ENCODE peak calls at places on chromosomes 12 and 14, in four cellular contexts. P, L, O and Z are unnamed samples.

GRCh38 chr12:47160296-47161244 is 80.8 kb upstream of the AMIGO2 start:
- DNase-seq in P (no peak), L (no peak), O (no peak), Z (no peak)

GRCh38 chr12:11929714-11930113 is 141.0 kb upstream of the BCL2L14 start:
- DNase-seq in P (no peak), L (no peak), O (no peak), Z (no peak)

GRCh38 chr12:107600596-107601144 is 84.9 kb upstream of the PWP1 start:
- DNase-seq in P (no peak), L (no peak), O (no peak), Z (no peak)

GRCh38 chr12:27330846-27331245 is 1.8 kb upstream of the BMAL2 start:
- DNase-seq in P (no peak), L (no peak), O (no peak), Z (no peak)

GRCh38 chr12:57452937-57453509 is 2.1 kb upstream of the INHBE start:
- DNase-seq in P (peak), L (no peak), O (no peak), Z (peak)

GRCh38 chr12:92141585-92142244 is 3.9 kb downstream of the BTG1 start:
- DNase-seq in P (no peak), L (no peak), O (no peak), Z (no peak)

GRCh38 chr14:20327005-20327869 is 5.8 kb downstream of the CCNB1IP1 start:
- DNase-seq in P (peak), L (peak), O (no peak), Z (peak)

GRCh38 chr14:100557658-100558057 is 29.6 kb downstream of the BEGAIN start:
- DNase-seq in P (no peak), L (no peak), O (no peak), Z (no peak)

GRCh38 chr12:111624540-111624939 is 25.4 kb upstream of the ATXN2 start:
- DNase-seq in P (no peak), L (no peak), O (peak), Z (peak)

GRCh38 chr12:3105690-3106479 is 28.7 kb downstream of the TSPAN9 start:
- DNase-seq in P (no peak), L (no peak), O (no peak), Z (no peak)

GRCh38 chr12:78725951-78726550 is 138.5 kb upstream of the SYT1 start:
- DNase-seq in P (no peak), L (no peak), O (no peak), Z (no peak)

GRCh38 chr12:25459541-25459951 is 93.5 kb downstream of the LMNTD1 start:
- DNase-seq in P (no peak), L (no peak), O (no peak), Z (no peak)

GRCh38 chr14:68549966-68550705 is 242.7 kb downstream of the ZFP36L1 start:
- DNase-seq in P (peak), L (no peak), O (no peak), Z (no peak)

GRCh38 chr12:50985322-50985721 is 33.0 kb downstream of the HIGD1C start:
- DNase-seq in P (no peak), L (no peak), O (no peak), Z (no peak)

GRCh38 chr12:90899456-90900182 is 55.4 kb downstream of the CCER1 start:
- DNase-seq in P (no peak), L (no peak), O (no peak), Z (peak)

GRCh38 chr12:48037267-48037915 is 33.1 kb upstream of the COL2A1 start:
- DNase-seq in P (no peak), L (peak), O (no peak), Z (no peak)

GRCh38 chr12:120216742-120217595 is 16.1 kb upstream of the RPLP0 start:
- DNase-seq in P (no peak), L (no peak), O (no peak), Z (no peak)

GRCh38 chr12:108868781-108869180 is 11.1 kb upstream of the DAO start:
- DNase-seq in P (no peak), L (no peak), O (no peak), Z (no peak)

GRCh38 chr14:76951149-76951548 is 77.4 kb downstream of the IRF2BPL start:
- DNase-seq in P (no peak), L (no peak), O (no peak), Z (no peak)

GRCh38 chr12:94172973-94173372 is 24.6 kb downstream of the PLXNC1 start:
- DNase-seq in P (peak), L (peak), O (peak), Z (peak)

GRCh38 chr12:52087961-52088820 is 8.7 kb downstream of the SMIM41 start:
- DNase-seq in P (no peak), L (no peak), O (no peak), Z (no peak)

GRCh38 chr14:101028971-101029667 is 125.6 kb upstream of the RTL1 start:
- DNase-seq in P (no peak), L (no peak), O (no peak), Z (no peak)

GRCh38 chr12:110844551-110845395 is 2.0 kb upstream of the CCDC63 start:
- DNase-seq in P (no peak), L (no peak), O (no peak), Z (peak)

GRCh38 chr12:92861381-92861780 is 67.7 kb downstream of the EEA1 start:
- DNase-seq in P (no peak), L (no peak), O (no peak), Z (no peak)

GRCh38 chr14:94625353-94625635 is 13.1 kb downstream of the SERPINA3 start:
- DNase-seq in P (no peak), L (no peak), O (no peak), Z (no peak)

GRCh38 chr12:87812030-87812429 is 217.2 kb downstream of the C12orf50 start:
- DNase-seq in P (peak), L (no peak), O (no peak), Z (no peak)

GRCh38 chr12:87809916-87810315 is 219.3 kb downstream of the C12orf50 start:
- DNase-seq in P (no peak), L (peak), O (no peak), Z (no peak)

GRCh38 chr12:87813476-87814234 is 215.5 kb downstream of the C12orf50 start:
- DNase-seq in P (peak), L (peak), O (peak), Z (peak)

GRCh38 chr12:87814625-87815024 is 214.6 kb downstream of the C12orf50 start:
- DNase-seq in P (peak), L (no peak), O (no peak), Z (no peak)

GRCh38 chr12:87812711-87813110 is 216.5 kb downstream of the C12orf50 start:
- DNase-seq in P (no peak), L (no peak), O (no peak), Z (no peak)
- H3K27ac ChIP-seq in P (peak), L (no peak), O (peak), Z (no peak)

GRCh38 chr14:51620036-51620435 is 31.7 kb upstream of the FRMD6 start:
- DNase-seq in P (no peak), L (no peak), O (no peak), Z (no peak)
- H3K27ac ChIP-seq in P (no peak), L (no peak), O (no peak), Z (no peak)

GRCh38 chr14:83291716-83292115 is 1758.1 kb upstream of the SEL1L start:
- DNase-seq in P (no peak), L (no peak), O (no peak), Z (no peak)

GRCh38 chr14:83289390-83289789 is 1755.7 kb upstream of the SEL1L start:
- DNase-seq in P (no peak), L (no peak), O (no peak), Z (no peak)

GRCh38 chr14:83290447-83290846 is 1756.8 kb upstream of the SEL1L start:
- DNase-seq in P (no peak), L (no peak), O (no peak), Z (no peak)

DNA sequence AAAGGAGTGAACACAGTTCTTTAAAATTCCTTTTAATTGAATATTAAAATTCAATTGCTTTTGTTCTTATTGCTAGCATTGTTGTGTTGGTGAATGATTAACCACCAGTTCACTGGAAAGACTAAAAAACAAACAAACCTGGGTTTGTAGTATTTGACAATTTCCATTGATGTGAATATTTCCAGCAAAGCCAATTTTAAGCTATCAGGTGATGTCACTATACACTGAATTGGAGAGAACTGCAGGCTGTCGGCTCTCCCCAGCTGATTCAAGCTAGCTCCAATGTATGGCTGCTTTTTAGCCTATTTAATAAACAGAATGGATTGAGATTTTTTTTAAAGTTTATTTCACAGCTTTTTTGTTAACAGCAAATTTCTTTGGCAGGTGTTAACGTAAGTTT is 1753.6 kb upstream of the SEL1L start:
- DNase-seq in P (no peak), L (no peak), O (no peak), Z (no peak)
- H3K27ac ChIP-seq in P (no peak), L (no peak), O (no peak), Z (no peak)

GRCh38 chr12:101700299-101700820 is 2.9 kb downstream of the CHPT1 start:
- DNase-seq in P (no peak), L (no peak), O (no peak), Z (no peak)
- H3K27ac ChIP-seq in P (no peak), L (no peak), O (no peak), Z (no peak)

DNA sequence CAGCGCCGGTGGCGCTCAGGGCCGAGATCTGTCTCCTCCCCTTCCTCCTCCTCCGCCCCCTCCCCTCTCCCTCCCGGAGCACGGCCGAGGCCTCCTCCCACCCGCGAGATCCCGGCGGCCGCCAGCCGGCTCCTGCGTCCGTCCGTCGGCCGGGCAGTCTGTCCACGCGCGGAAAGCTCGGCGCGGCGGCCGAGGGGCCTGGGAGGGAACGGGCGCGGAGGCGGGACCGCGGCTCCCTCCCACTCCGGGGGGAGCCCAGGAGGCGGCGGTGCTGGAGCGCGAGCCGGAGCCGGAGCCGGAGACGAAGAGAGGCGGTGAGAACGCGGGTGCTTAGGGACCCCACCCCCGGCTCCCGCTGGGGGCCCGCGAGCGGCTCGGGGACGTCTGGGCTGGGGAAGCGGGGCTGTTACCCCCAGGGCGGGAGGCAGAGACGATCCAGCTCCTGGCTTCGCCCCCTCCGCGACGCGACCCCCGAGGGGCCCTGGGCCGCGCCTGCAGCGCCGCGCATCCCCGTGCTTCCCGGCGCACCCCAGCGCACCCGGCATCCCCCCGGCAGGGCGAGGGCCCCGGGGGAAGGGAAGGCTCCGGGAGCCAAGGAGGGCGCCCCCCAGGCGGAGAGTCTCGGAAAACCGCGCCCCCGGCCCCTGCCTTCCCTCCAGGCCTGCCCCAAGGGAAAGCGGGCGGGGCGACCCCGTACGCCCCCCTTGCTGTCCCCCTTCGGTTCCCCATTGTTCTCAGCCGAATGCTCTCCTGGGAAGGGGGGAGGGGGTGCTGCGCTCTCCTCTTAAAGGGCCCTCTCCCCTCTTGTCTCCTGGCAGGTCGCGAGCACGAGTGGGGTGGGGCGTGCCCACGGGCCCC is at the start of gene DTX1:
- DNase-seq in P (no peak), L (no peak), O (no peak), Z (no peak)
- H3K27ac ChIP-seq in P (peak), L (no peak), O (no peak), Z (no peak)

GRCh38 chr12:124930576-124930975 is 16.1 kb upstream of the UBC start:
- DNase-seq in P (no peak), L (no peak), O (no peak), Z (no peak)
- H3K27ac ChIP-seq in P (peak), L (no peak), O (peak), Z (no peak)

GRCh38 chr12:1494856-1495255 is 99.5 kb downstream of the FBXL14 start:
- DNase-seq in P (no peak), L (no peak), O (no peak), Z (no peak)
- H3K27ac ChIP-seq in P (no peak), L (no peak), O (no peak), Z (no peak)

DNA sequence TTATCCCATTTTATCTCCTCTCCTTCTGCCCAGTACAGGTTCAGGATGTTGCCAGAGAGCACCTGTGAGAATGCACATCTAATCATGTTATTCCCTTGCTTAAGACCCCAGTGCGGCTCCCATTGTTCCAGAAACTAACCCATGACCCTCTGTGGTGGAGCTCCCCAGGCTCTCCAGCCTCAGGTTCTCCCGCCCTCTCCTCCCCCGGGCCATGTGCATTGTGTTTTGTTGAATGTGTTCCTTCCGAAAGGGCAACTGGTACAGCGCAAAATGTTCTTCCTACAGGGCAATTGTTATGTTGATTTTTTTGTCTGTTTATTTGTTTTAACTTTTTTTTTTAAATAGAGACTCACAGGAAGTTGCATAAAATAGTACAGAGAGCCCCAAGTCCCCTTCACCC is 31.1 kb downstream of the TMEM132C start:
- DNase-seq in P (no peak), L (no peak), O (no peak), Z (no peak)
- H3K27ac ChIP-seq in P (no peak), L (no peak), O (no peak), Z (no peak)